ENCODE peak calls at places on chromosome 19, in seven cellular contexts. S is NCI-H460, X is fibroblast of the aortic adventitia, R is RWPE2, C is dorsolateral prefrontal cortex, B is fibroblast of lung, G is lower leg skin. L is an unnamed sample.

GRCh38 chr19:49497047-49497789 is 984 bp downstream of the RPS11 start:
- DNase-seq in C (no peak), S (no peak), R (no peak), B (peak), G (peak), X (peak), L (no peak)

GRCh38 chr19:22257916-22258315 is 28.3 kb upstream of the ZNF729 start:
- DNase-seq in X (no peak), R (no peak), G (no peak), B (no peak), S (no peak), C (no peak), L (no peak)

GRCh38 chr19:49554701-49555181 is 25.6 kb downstream of the NOSIP start:
- DNase-seq in R (no peak), X (no peak), S (no peak), B (no peak), C (no peak), G (no peak), L (no peak)

GRCh38 chr19:6252066-6252465 is 27.7 kb downstream of the MLLT1 start:
- DNase-seq in S (no peak), X (no peak), R (no peak), C (no peak), B (no peak), G (no peak), L (no peak)

GRCh38 chr19:11633223-11633622 is 35.9 kb downstream of the ZNF627 start:
- DNase-seq in C (no peak), X (no peak), R (no peak), S (no peak), B (no peak), G (no peak), L (no peak)

GRCh38 chr19:5889288-5889971 is 14.2 kb downstream of the NDUFA11 start:
- DNase-seq in C (no peak), X (peak), R (no peak), S (no peak), G (no peak), B (peak), L (no peak)

GRCh38 chr19:29764322-29764721 is 47.5 kb upstream of the CCNE1 start:
- DNase-seq in X (no peak), R (no peak), G (no peak), B (no peak), C (no peak), S (no peak), L (no peak)

GRCh38 chr19:42207767-42208259 is 9.7 kb downstream of the DEDD2 start:
- DNase-seq in R (no peak), X (peak), G (no peak), B (peak), C (no peak), S (no peak), L (no peak)

GRCh38 chr19:4638828-4639530 is at the start of gene TNFAIP8L1:
- DNase-seq in X (peak), G (peak), C (peak), S (peak), R (peak), B (peak), L (peak)

GRCh38 chr19:38554676-38555141 is 63.0 kb downstream of the MAP4K1 start:
- DNase-seq in X (no peak), R (no peak), G (no peak), C (no peak), S (no peak), B (no peak), L (no peak)

GRCh38 chr19:39953915-39954314 is 17.1 kb upstream of the PSMC4 start:
- DNase-seq in S (no peak), X (no peak), R (no peak), C (no peak), G (no peak), B (no peak), L (no peak)

GRCh38 chr19:32599736-32600157 is 18.8 kb downstream of the PDCD5 start:
- DNase-seq in S (peak), C (no peak), R (no peak), B (peak), G (peak), X (peak), L (peak)

GRCh38 chr19:32129141-32129540 is 216.3 kb upstream of the ZNF507 start:
- DNase-seq in X (no peak), G (no peak), B (peak), S (no peak), C (no peak), R (no peak), L (no peak)

L was measured in DMS 273 treated with DMSO at 0.1 percent for 48 hours.